ENCODE peak calls at places on chromosomes 13 and 19, in four cellular contexts. Y is A549, S is K562, V is endothelial cell of umbilical vein. P is an unnamed sample.

GRCh38 chr13:111577429-111577828 is 257.0 kb downstream of the TEX29 start:
- DNase-seq in S (no peak), Y (no peak), V (no peak), P (no peak)

GRCh38 chr13:71866173-71867091 is 572 bp downstream of the DACH1 start:
- DNase-seq in V (peak; percentile 51), S (no peak), Y (no peak), P (peak; percentile 69)

GRCh38 chr19:6020166-6020967 is 42.4 kb upstream of the RANBP3 start:
- DNase-seq in S (no peak), V (no peak), Y (no peak), P (peak; percentile 69)

GRCh38 chr19:39941615-39942507 is 7.4 kb upstream of the FCGBP start:
- DNase-seq in Y (no peak), S (no peak), V (peak; percentile 42), P (peak; percentile 82)

GRCh38 chr13:100473087-100473486 is 115.5 kb downstream of the GGACT start:
- DNase-seq in S (no peak), V (no peak), Y (no peak), P (no peak)

GRCh38 chr19:5775668-5776309 is 8.8 kb downstream of the PRR22 start:
- DNase-seq in Y (no peak), S (no peak), V (no peak), P (no peak)

GRCh38 chr13:73035660-73036059 is 23.1 kb upstream of the KLF5 start:
- DNase-seq in V (no peak), S (no peak), Y (no peak), P (no peak)

GRCh38 chr13:24511019-24511823 is 1.4 kb downstream of the PARP4 start:
- DNase-seq in Y (peak; percentile 25), V (peak; percentile 85), S (peak; percentile 30), P (peak; percentile 79)

GRCh38 chr13:37918116-37919100 is 48.8 kb upstream of the TRPC4 start:
- DNase-seq in V (no peak), S (no peak), Y (no peak), P (no peak)

GRCh38 chr19:51821511-51821910 is 26.6 kb downstream of the FPR3 start:
- DNase-seq in V (no peak), Y (no peak), S (no peak), P (no peak)

GRCh38 chr13:113579686-113580085 is 4.9 kb upstream of the TFDP1 start:
- DNase-seq in V (no peak), Y (no peak), S (no peak), P (no peak)

GRCh38 chr13:111944171-111944583 is 122.8 kb upstream of the SOX1 start:
- DNase-seq in V (no peak), Y (no peak), S (no peak), P (no peak)

GRCh38 chr13:24161980-24162517 is 1.5 kb downstream of the SPATA13 start:
- DNase-seq in Y (no peak), S (no peak), V (no peak), P (no peak)

GRCh38 chr19:44685877-44686276 is 13.1 kb upstream of the CEACAM16 start:
- DNase-seq in Y (peak; percentile 60), V (peak; percentile 63), S (no peak), P (no peak)

GRCh38 chr19:36064829-36065228 is 10.1 kb downstream of the WDR62 start:
- DNase-seq in S (no peak), V (no peak), Y (no peak), P (no peak)
- TF ChIP-seq MYC in S (no peak), V (no peak), Y (no peak), P (no peak)

GRCh38 chr13:33610471-33611015 is 207.4 kb upstream of the RFC3 start:
- DNase-seq in Y (no peak), S (peak; percentile 11), V (no peak), P (peak; percentile 46)
- TF ChIP-seq POLR2A in Y (no peak), S (no peak), V (no peak), P (no peak)

DNA sequence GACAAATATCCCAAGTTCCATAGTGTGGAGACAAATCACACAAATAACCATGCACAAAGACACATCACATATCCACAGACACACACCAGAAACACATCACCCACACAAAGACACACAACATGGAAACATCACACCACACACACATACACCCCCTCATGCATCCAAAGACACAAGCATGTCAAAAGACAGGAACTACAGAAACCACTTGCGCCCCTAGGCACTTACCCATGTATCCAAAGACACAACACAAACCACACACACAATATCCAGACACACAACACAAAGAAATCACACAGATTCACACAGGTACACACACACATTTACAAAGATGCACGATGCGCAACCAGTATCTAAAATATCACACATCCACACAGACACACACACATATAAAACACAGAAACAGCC is 901 bp downstream of the DPF1 start:
- DNase-seq in V (no peak), Y (no peak), S (no peak), P (no peak)
- TF ChIP-seq MYC in V (no peak), Y (no peak), S (no peak), P (no peak)

DNA sequence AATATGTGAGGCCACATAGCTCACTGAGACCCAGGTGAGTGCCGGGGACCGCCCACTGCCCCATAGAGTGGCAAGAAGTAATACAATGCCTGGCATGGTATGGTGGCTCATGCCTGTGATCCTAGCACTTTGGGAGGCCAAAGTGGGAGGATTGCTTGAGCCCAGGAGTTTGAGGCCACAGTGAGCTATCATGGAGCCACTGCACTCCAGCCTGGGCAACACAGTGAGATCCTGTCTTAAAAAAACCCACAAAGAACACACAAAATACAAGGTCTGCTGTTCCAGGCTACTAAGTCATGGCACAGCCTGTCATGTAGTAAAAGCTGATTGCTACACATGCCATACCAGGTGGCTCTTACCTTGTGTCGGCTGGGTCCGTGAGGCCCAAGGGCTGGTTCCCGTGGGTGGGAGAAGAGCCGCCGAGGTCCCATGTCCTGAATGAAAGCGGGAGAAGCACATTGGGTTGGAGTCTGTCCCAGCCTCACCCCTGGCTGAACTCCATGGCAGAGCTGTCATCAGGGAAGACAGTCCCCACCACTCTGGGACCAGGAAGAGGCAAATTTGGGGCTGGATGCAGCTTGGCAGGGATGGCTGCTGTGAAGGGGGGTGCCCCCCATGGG is 3.1 kb upstream of the FDX2 start:
- DNase-seq in Y (no peak), S (no peak), V (no peak), P (no peak)
- TF ChIP-seq POLR2A in Y (no peak), S (no peak), V (no peak), P (no peak)

DNA sequence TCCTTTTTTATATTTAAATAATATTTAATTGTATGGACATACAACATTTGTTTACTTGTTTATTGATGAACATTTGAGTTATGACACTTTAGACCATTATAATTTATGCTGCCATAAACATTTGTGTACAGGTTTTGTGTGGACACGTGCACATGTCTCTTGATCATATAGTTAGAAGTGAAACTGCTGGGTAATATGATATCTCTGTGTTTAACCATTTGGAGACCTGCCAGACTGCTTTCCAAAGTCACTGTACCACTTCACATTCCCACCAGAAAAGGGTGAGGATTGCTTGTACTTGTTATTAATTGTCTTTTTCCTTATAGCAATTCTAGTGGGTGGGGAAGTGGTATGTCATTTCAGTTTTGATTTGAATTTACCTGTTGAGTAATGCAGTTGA is 145.6 kb upstream of the KLHL1 start:
- DNase-seq in V (no peak), Y (no peak), S (no peak), P (no peak)
- TF ChIP-seq MYC in V (no peak), Y (no peak), S (no peak), P (no peak)